ENCODE peak calls at places on chromosome 16, in eight cellular contexts. U is stimulated activated CD4-positive, alpha-beta T cell treated with anti-CD3 and anti-CD28 coated beads, Interleukin-1b, Interleukin-23, amount 100 ng/mL, for 24 hours; N is AG04450; C is HCEC 1CT; J is NCI-H2081; R is GM10248; K is choroid plexus epithelial cell; G is effector memory CD4-positive, alpha-beta T cell. Y is an unnamed sample.

GRCh38 chr16:67150058-67150832 is 553 bp downstream of the B3GNT9 start:
- DNase-seq in U (no peak), N (no peak), C (peak), J (no peak), R (peak), K (peak), G (no peak), Y (no peak)

GRCh38 chr16:12002447-12003006 is 26.0 kb downstream of the SNX29 start:
- DNase-seq in U (no peak), N (no peak), C (peak), J (no peak), R (no peak), K (peak), G (no peak), Y (no peak)

GRCh38 chr16:8998114-8998513 is 34.4 kb upstream of the USP7 start:
- DNase-seq in U (no peak), N (peak), C (peak), J (no peak), R (no peak), K (peak), G (no peak), Y (no peak)

GRCh38 chr16:89785523-89786155 is 30.8 kb downstream of the FANCA start:
- DNase-seq in U (no peak), N (no peak), C (no peak), J (no peak), R (no peak), K (no peak), G (peak), Y (peak)

GRCh38 chr16:19810817-19811731 is 73.6 kb downstream of the GPRC5B start:
- DNase-seq in U (no peak), N (peak), C (peak), J (no peak), R (no peak), K (peak), G (no peak), Y (no peak)

GRCh38 chr16:84526794-84527485 is 22.5 kb upstream of the MEAK7 start:
- DNase-seq in U (no peak), N (no peak), C (no peak), J (no peak), R (no peak), K (no peak), G (no peak), Y (no peak)

GRCh38 chr16:64914-65255 is 7.5 kb downstream of the RHBDF1 start:
- DNase-seq in U (no peak), N (no peak), C (no peak), J (no peak), R (no peak), K (no peak), G (no peak), Y (no peak)

GRCh38 chr16:27430923-27431484 is 29.0 kb downstream of the IL21R start:
- DNase-seq in U (no peak), N (no peak), C (no peak), J (no peak), R (no peak), K (peak), G (no peak), Y (no peak)

GRCh38 chr16:48011466-48011865 is 144.3 kb downstream of the ABCC12 start:
- DNase-seq in U (no peak), N (no peak), C (no peak), J (no peak), R (no peak), K (no peak), G (no peak), Y (no peak)

GRCh38 chr16:31436221-31437045 is 6.2 kb downstream of the ZNF843 start:
- DNase-seq in U (no peak), N (no peak), C (no peak), J (no peak), R (no peak), K (no peak), G (no peak), Y (no peak)

GRCh38 chr16:24037335-24037734 is 201.6 kb downstream of the PRKCB start:
- DNase-seq in U (no peak), N (no peak), C (no peak), J (no peak), R (no peak), K (no peak), G (no peak), Y (no peak)

Y was measured in T-helper 22 cell.